ENCODE peak calls at places on chromosome 15, in seven cellular contexts. K is glutamatergic neuron, F is GM04503, Z is NCI-H2029 treated with DMSO at 0.1 percent for 48 hours, A is upper lobe of right lung, H is NCI-H2081, L is ELF-1. J is an unnamed sample.

GRCh38 chr15:70921297-70921696 is 28.7 kb downstream of the LRRC49 start:
- DNase-seq in K (no peak), F (no peak), Z (no peak), A (no peak), H (no peak), L (no peak), J (no peak)

GRCh38 chr15:59200560-59200959 is 6.1 kb upstream of the LDHAL6B start:
- DNase-seq in K (no peak), F (no peak), Z (no peak), A (no peak), H (no peak), L (no peak), J (no peak)

GRCh38 chr15:57890351-57890750 is 175.2 kb downstream of the ALDH1A2 start:
- DNase-seq in K (no peak), F (peak), Z (no peak), A (no peak), H (no peak), L (no peak), J (no peak)

GRCh38 chr15:81174125-81174524 is 22.6 kb upstream of the IL16 start:
- DNase-seq in K (no peak), F (no peak), Z (no peak), A (no peak), H (no peak), L (no peak), J (no peak)

GRCh38 chr15:73240864-73241499 is 127.8 kb downstream of the HCN4 start:
- DNase-seq in K (peak), F (peak), Z (no peak), A (no peak), H (peak), L (peak), J (no peak)

GRCh38 chr15:86915811-86916331 is 836.2 kb downstream of the AGBL1 start:
- DNase-seq in K (peak), F (peak), Z (no peak), A (no peak), H (no peak), L (peak), J (no peak)

GRCh38 chr15:39447431-39447830 is 133.4 kb upstream of the THBS1 start:
- DNase-seq in K (no peak), F (no peak), Z (no peak), A (no peak), H (no peak), L (no peak), J (no peak)

GRCh38 chr15:39591141-39591895 is 10.4 kb downstream of the THBS1 start:
- DNase-seq in K (no peak), F (peak), Z (no peak), A (no peak), H (no peak), L (no peak), J (no peak)

GRCh38 chr15:57079446-57079845 is 161.0 kb downstream of the TCF12 start:
- DNase-seq in K (no peak), F (no peak), Z (no peak), A (no peak), H (no peak), L (no peak), J (no peak)

GRCh38 chr15:70014860-70015490 is 82.7 kb downstream of the TLE3 start:
- DNase-seq in K (no peak), F (no peak), Z (no peak), A (peak), H (no peak), L (peak), J (no peak)

GRCh38 chr15:80856400-80856799 is 77.2 kb downstream of the CEMIP start:
- DNase-seq in K (no peak), F (no peak), Z (no peak), A (no peak), H (no peak), L (no peak), J (no peak)

GRCh38 chr15:82737975-82738374 is 28.3 kb upstream of the AP3B2 start:
- DNase-seq in K (no peak), F (no peak), Z (no peak), A (no peak), H (no peak), L (no peak), J (no peak)

GRCh38 chr15:51714162-51714561 is 23.3 kb downstream of the LYSMD2 start:
- DNase-seq in K (no peak), F (no peak), Z (no peak), A (no peak), H (no peak), L (no peak), J (no peak)

GRCh38 chr15:83512459-83512858 is 65.3 kb downstream of the SH3GL3 start:
- DNase-seq in K (no peak), F (no peak), Z (no peak), A (no peak), H (no peak), L (no peak), J (no peak)

GRCh38 chr15:74642328-74642723 is 26.7 kb downstream of the CLK3 start:
- DNase-seq in K (no peak), F (no peak), Z (peak), A (no peak), H (peak), L (no peak), J (no peak)

GRCh38 chr15:91426412-91426811 is 326.4 kb downstream of the SV2B start:
- DNase-seq in K (no peak), F (no peak), Z (no peak), A (no peak), H (no peak), L (no peak), J (no peak)

GRCh38 chr15:70777156-70777926 is 14.0 kb upstream of the UACA start:
- DNase-seq in K (no peak), F (no peak), Z (no peak), A (no peak), H (no peak), L (no peak), J (no peak)

GRCh38 chr15:75172168-75172841 is 29.4 kb upstream of the C15orf39 start:
- DNase-seq in K (no peak), F (no peak), Z (no peak), A (peak), H (no peak), L (no peak), J (no peak)

GRCh38 chr15:71725215-71725955 is 85.0 kb upstream of the NR2E3 start:
- DNase-seq in K (no peak), F (peak), Z (no peak), A (no peak), H (no peak), L (no peak), J (no peak)

GRCh38 chr15:65326109-65326508 is 21.6 kb downstream of the RNU5B-1 start:
- DNase-seq in K (no peak), F (no peak), Z (peak), A (no peak), H (no peak), L (peak), J (no peak)

GRCh38 chr15:58227706-58228543 is 89.7 kb downstream of the AQP9 start:
- DNase-seq in K (peak), F (no peak), Z (peak), A (peak), H (peak), L (peak), J (no peak)

GRCh38 chr15:29670945-29671307 is 151.3 kb downstream of the TJP1 start:
- DNase-seq in K (no peak), F (no peak), Z (no peak), A (no peak), H (no peak), L (no peak), J (no peak)

J was measured in chondrocyte.